ENCODE peak calls at places on chromosome 1, in six cellular contexts. One of them, this sample, is unnamed.

GRCh38 chr1:906532-907420 is 16.9 kb upstream of the SAMD11 start:
- DNase-seq in lung: peak
- DNase-seq in astrocyte of the hippocampus: no peak
- DNase-seq in activated T-cell treated with anti-CD3 and anti-CD28 coated beads, Interleukin-2, amount 50 U/mL, for 1 hour: no peak
- DNase-seq in stimulated activated CD4-positive, alpha-beta T cell treated with anti-CD3 and anti-CD28 coated beads, Interleukin-15, amount 100 ng/mL, for 24 hours: no peak
- DNase-seq in T-cell: no peak
- DNase-seq in this sample: peak

GRCh38 chr1:228976316-228976715 is 241.0 kb downstream of the RHOU start:
- DNase-seq in activated T-cell treated with anti-CD3 and anti-CD28 coated beads, Interleukin-2, amount 50 U/mL, for 1 hour: no peak
- DNase-seq in lung: no peak
- DNase-seq in T-cell: no peak
- DNase-seq in astrocyte of the hippocampus: no peak
- DNase-seq in stimulated activated CD4-positive, alpha-beta T cell treated with anti-CD3 and anti-CD28 coated beads, Interleukin-15, amount 100 ng/mL, for 24 hours: no peak
- DNase-seq in this sample: no peak

GRCh38 chr1:188363943-188364342 is 1535.2 kb downstream of the PLA2G4A start:
- DNase-seq in astrocyte of the hippocampus: no peak
- DNase-seq in stimulated activated CD4-positive, alpha-beta T cell treated with anti-CD3 and anti-CD28 coated beads, Interleukin-15, amount 100 ng/mL, for 24 hours: no peak
- DNase-seq in T-cell: no peak
- DNase-seq in activated T-cell treated with anti-CD3 and anti-CD28 coated beads, Interleukin-2, amount 50 U/mL, for 1 hour: no peak
- DNase-seq in lung: no peak
- DNase-seq in this sample: no peak

GRCh38 chr1:235597867-235598553 is 51.6 kb downstream of the GNG4 start:
- DNase-seq in activated T-cell treated with anti-CD3 and anti-CD28 coated beads, Interleukin-2, amount 50 U/mL, for 1 hour: no peak
- DNase-seq in stimulated activated CD4-positive, alpha-beta T cell treated with anti-CD3 and anti-CD28 coated beads, Interleukin-15, amount 100 ng/mL, for 24 hours: no peak
- DNase-seq in T-cell: no peak
- DNase-seq in astrocyte of the hippocampus: peak
- DNase-seq in lung: no peak
- DNase-seq in this sample: peak

GRCh38 chr1:200409203-200409760 is 554 bp downstream of the ZNF281 start:
- DNase-seq in activated T-cell treated with anti-CD3 and anti-CD28 coated beads, Interleukin-2, amount 50 U/mL, for 1 hour: no peak
- DNase-seq in astrocyte of the hippocampus: peak
- DNase-seq in lung: no peak
- DNase-seq in stimulated activated CD4-positive, alpha-beta T cell treated with anti-CD3 and anti-CD28 coated beads, Interleukin-15, amount 100 ng/mL, for 24 hours: peak
- DNase-seq in T-cell: peak
- DNase-seq in this sample: peak

GRCh38 chr1:165073402-165074007 is 283.0 kb downstream of the LMX1A start:
- DNase-seq in activated T-cell treated with anti-CD3 and anti-CD28 coated beads, Interleukin-2, amount 50 U/mL, for 1 hour: no peak
- DNase-seq in stimulated activated CD4-positive, alpha-beta T cell treated with anti-CD3 and anti-CD28 coated beads, Interleukin-15, amount 100 ng/mL, for 24 hours: no peak
- DNase-seq in T-cell: no peak
- DNase-seq in astrocyte of the hippocampus: peak
- DNase-seq in lung: no peak
- DNase-seq in this sample: no peak

GRCh38 chr1:171188388-171189266 is 3.5 kb downstream of the FMO2 start:
- DNase-seq in stimulated activated CD4-positive, alpha-beta T cell treated with anti-CD3 and anti-CD28 coated beads, Interleukin-15, amount 100 ng/mL, for 24 hours: peak
- DNase-seq in lung: peak
- DNase-seq in T-cell: peak
- DNase-seq in astrocyte of the hippocampus: peak
- DNase-seq in activated T-cell treated with anti-CD3 and anti-CD28 coated beads, Interleukin-2, amount 50 U/mL, for 1 hour: no peak
- DNase-seq in this sample: peak

GRCh38 chr1:71106658-71107322 is 26.0 kb upstream of the ZRANB2 start:
- DNase-seq in activated T-cell treated with anti-CD3 and anti-CD28 coated beads, Interleukin-2, amount 50 U/mL, for 1 hour: no peak
- DNase-seq in T-cell: no peak
- DNase-seq in astrocyte of the hippocampus: no peak
- DNase-seq in lung: no peak
- DNase-seq in stimulated activated CD4-positive, alpha-beta T cell treated with anti-CD3 and anti-CD28 coated beads, Interleukin-15, amount 100 ng/mL, for 24 hours: no peak
- DNase-seq in this sample: no peak

GRCh38 chr1:119364640-119365039 is 3.9 kb upstream of the HAO2 start:
- DNase-seq in activated T-cell treated with anti-CD3 and anti-CD28 coated beads, Interleukin-2, amount 50 U/mL, for 1 hour: no peak
- DNase-seq in stimulated activated CD4-positive, alpha-beta T cell treated with anti-CD3 and anti-CD28 coated beads, Interleukin-15, amount 100 ng/mL, for 24 hours: no peak
- DNase-seq in T-cell: no peak
- DNase-seq in astrocyte of the hippocampus: no peak
- DNase-seq in lung: no peak
- DNase-seq in this sample: no peak

GRCh38 chr1:248926401-248927182 is 20.6 kb downstream of the PGBD2 start:
- DNase-seq in stimulated activated CD4-positive, alpha-beta T cell treated with anti-CD3 and anti-CD28 coated beads, Interleukin-15, amount 100 ng/mL, for 24 hours: no peak
- DNase-seq in lung: no peak
- DNase-seq in activated T-cell treated with anti-CD3 and anti-CD28 coated beads, Interleukin-2, amount 50 U/mL, for 1 hour: no peak
- DNase-seq in T-cell: no peak
- DNase-seq in astrocyte of the hippocampus: peak
- DNase-seq in this sample: no peak

GRCh38 chr1:201740086-201740541 is 88.8 kb upstream of the IPO9 start:
- DNase-seq in astrocyte of the hippocampus: peak
- DNase-seq in lung: no peak
- DNase-seq in stimulated activated CD4-positive, alpha-beta T cell treated with anti-CD3 and anti-CD28 coated beads, Interleukin-15, amount 100 ng/mL, for 24 hours: peak
- DNase-seq in T-cell: no peak
- DNase-seq in activated T-cell treated with anti-CD3 and anti-CD28 coated beads, Interleukin-2, amount 50 U/mL, for 1 hour: no peak
- DNase-seq in this sample: no peak

GRCh38 chr1:71294178-71294577 is 213.3 kb upstream of the ZRANB2 start:
- DNase-seq in T-cell: no peak
- DNase-seq in activated T-cell treated with anti-CD3 and anti-CD28 coated beads, Interleukin-2, amount 50 U/mL, for 1 hour: no peak
- DNase-seq in stimulated activated CD4-positive, alpha-beta T cell treated with anti-CD3 and anti-CD28 coated beads, Interleukin-15, amount 100 ng/mL, for 24 hours: no peak
- DNase-seq in astrocyte of the hippocampus: no peak
- DNase-seq in lung: no peak
- DNase-seq in this sample: no peak

GRCh38 chr1:156515956-156516355 is 15.4 kb upstream of the MEF2D start:
- DNase-seq in astrocyte of the hippocampus: no peak
- DNase-seq in activated T-cell treated with anti-CD3 and anti-CD28 coated beads, Interleukin-2, amount 50 U/mL, for 1 hour: no peak
- DNase-seq in T-cell: no peak
- DNase-seq in stimulated activated CD4-positive, alpha-beta T cell treated with anti-CD3 and anti-CD28 coated beads, Interleukin-15, amount 100 ng/mL, for 24 hours: no peak
- DNase-seq in lung: no peak
- DNase-seq in this sample: no peak

This sample was measured in adrenal gland.